ENCODE peak calls at places on chromosomes 6 and 20, in ten cellular contexts. K, V, P, F, A, E, O, B, Y and L are unnamed samples.

GRCh38 chr6:27837636-27838512 is 74.3 kb downstream of the OR2B2 start:
- DNase-seq in K (peak), V (peak), P (peak), F (peak), A (peak), E (peak), O (peak), B (peak), Y (peak), L (peak)

GRCh38 chr20:58184984-58185383 is 43.5 kb downstream of the ANKRD60 start:
- DNase-seq in K (no peak), V (no peak), P (no peak), F (no peak), A (no peak), E (no peak), O (no peak), B (no peak), Y (no peak), L (no peak)

GRCh38 chr6:110538416-110539060 is 62.1 kb upstream of the SLC22A16 start:
- DNase-seq in K (no peak), V (no peak), P (no peak), F (no peak), A (no peak), E (no peak), O (no peak), B (no peak), Y (no peak), L (no peak)

GRCh38 chr20:36579996-36580545 is 6.7 kb downstream of the TGIF2 start:
- DNase-seq in K (no peak), V (no peak), P (no peak), F (no peak), A (no peak), E (no peak), O (no peak), B (no peak), Y (no peak), L (no peak)

GRCh38 chr6:106739387-106739786 is 110.0 kb downstream of the QRSL1 start:
- DNase-seq in K (no peak), V (peak), P (no peak), F (peak), A (no peak), E (no peak), O (peak), B (peak), Y (no peak), L (no peak)

GRCh38 chr6:18503187-18503586 is 116.0 kb downstream of the RNF144B start:
- DNase-seq in K (no peak), V (no peak), P (no peak), F (no peak), A (no peak), E (no peak), O (no peak), B (no peak), Y (no peak), L (no peak)

GRCh38 chr6:71879016-71879415 is 7.3 kb upstream of the RIMS1 start:
- DNase-seq in K (no peak), V (no peak), P (no peak), F (no peak), A (no peak), E (no peak), O (no peak), B (no peak), Y (no peak), L (no peak)

GRCh38 chr6:32945953-32946352 is 5.1 kb upstream of the HLA-DMB start:
- DNase-seq in K (no peak), V (no peak), P (no peak), F (no peak), A (no peak), E (no peak), O (no peak), B (no peak), Y (no peak), L (no peak)

GRCh38 chr6:30555428-30556005 is 772 bp downstream of the GNL1 start:
- DNase-seq in K (peak), V (peak), P (no peak), F (peak), A (no peak), E (no peak), O (peak), B (no peak), Y (peak), L (no peak)

GRCh38 chr20:62778601-62779416 is 17.5 kb upstream of the MRGBP start:
- DNase-seq in K (peak), V (no peak), P (no peak), F (no peak), A (no peak), E (no peak), O (no peak), B (no peak), Y (no peak), L (no peak)

GRCh38 chr6:54935739-54936138 is 89.2 kb downstream of the FAM83B start:
- DNase-seq in K (no peak), V (no peak), P (no peak), F (no peak), A (no peak), E (no peak), O (no peak), B (no peak), Y (no peak), L (no peak)

DNA sequence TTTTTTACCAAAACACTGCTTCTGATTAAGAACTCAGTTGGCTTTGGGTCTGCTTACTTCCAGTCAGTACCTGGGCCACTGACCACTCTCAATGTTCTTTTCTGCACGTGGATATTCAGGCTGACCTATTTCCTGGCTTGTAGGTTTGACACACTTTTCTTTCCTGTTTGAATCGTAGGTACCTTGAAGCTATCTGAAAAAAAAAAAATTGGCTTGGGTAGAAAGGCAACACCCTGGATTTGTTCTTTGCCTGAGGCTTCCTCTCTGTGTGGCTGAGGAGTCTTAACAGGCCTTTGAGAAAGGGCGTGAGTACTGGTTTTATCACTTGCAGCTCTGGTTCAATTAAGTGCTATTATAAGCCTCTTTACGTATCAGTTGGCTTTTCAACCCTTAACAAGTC is 60.6 kb upstream of the IL20RA start:
- DNase-seq in K (no peak), V (no peak), P (no peak), F (no peak), A (no peak), E (no peak), O (no peak), B (no peak), Y (no peak), L (no peak)
- H3K27ac ChIP-seq in K (no peak), V (no peak), P (no peak), F (peak), A (no peak), E (no peak), O (peak), B (no peak), Y (peak), L (no peak)

GRCh38 chr6:49517919-49518318 is 18.2 kb downstream of the GLYATL3 start:
- DNase-seq in K (no peak), V (no peak), P (no peak), F (no peak), A (no peak), E (no peak), O (no peak), B (no peak), Y (no peak), L (no peak)

GRCh38 chr6:49514571-49515484 is 15.1 kb downstream of the GLYATL3 start:
- DNase-seq in K (no peak), V (no peak), P (no peak), F (no peak), A (no peak), E (no peak), O (no peak), B (no peak), Y (no peak), L (no peak)

GRCh38 chr6:49513153-49513989 is 13.6 kb downstream of the GLYATL3 start:
- DNase-seq in K (no peak), V (no peak), P (no peak), F (no peak), A (no peak), E (no peak), O (no peak), B (no peak), Y (no peak), L (no peak)

GRCh38 chr6:49516147-49516505 is 16.4 kb downstream of the GLYATL3 start:
- DNase-seq in K (no peak), V (no peak), P (no peak), F (no peak), A (no peak), E (no peak), O (no peak), B (no peak), Y (no peak), L (no peak)

GRCh38 chr6:49515485-49516146 is 15.9 kb downstream of the GLYATL3 start:
- DNase-seq in K (no peak), V (no peak), P (no peak), F (no peak), A (no peak), E (no peak), O (no peak), B (no peak), Y (no peak), L (no peak)
- H3K27ac ChIP-seq in K (no peak), V (no peak), P (no peak), F (no peak), A (no peak), E (no peak), O (no peak), B (no peak), Y (no peak), L (no peak)

GRCh38 chr6:5840742-5841141 is 166.0 kb downstream of the NRN1 start:
- DNase-seq in K (no peak), V (no peak), P (no peak), F (no peak), A (no peak), E (no peak), O (no peak), B (no peak), Y (no peak), L (no peak)
- H3K27ac ChIP-seq in K (peak), V (no peak), P (no peak), F (no peak), A (no peak), E (no peak), O (no peak), B (no peak), Y (no peak), L (no peak)

GRCh38 chr6:163214259-163214658 is 200.3 kb upstream of the QKI start:
- DNase-seq in K (no peak), V (no peak), P (no peak), F (no peak), A (no peak), E (no peak), O (no peak), B (no peak), Y (no peak), L (no peak)

GRCh38 chr6:163218361-163218894 is 196.1 kb upstream of the QKI start:
- DNase-seq in K (no peak), V (no peak), P (no peak), F (no peak), A (no peak), E (no peak), O (no peak), B (no peak), Y (no peak), L (no peak)
- H3K27ac ChIP-seq in K (no peak), V (no peak), P (no peak), F (no peak), A (no peak), E (no peak), O (no peak), B (no peak), Y (no peak), L (no peak)

DNA sequence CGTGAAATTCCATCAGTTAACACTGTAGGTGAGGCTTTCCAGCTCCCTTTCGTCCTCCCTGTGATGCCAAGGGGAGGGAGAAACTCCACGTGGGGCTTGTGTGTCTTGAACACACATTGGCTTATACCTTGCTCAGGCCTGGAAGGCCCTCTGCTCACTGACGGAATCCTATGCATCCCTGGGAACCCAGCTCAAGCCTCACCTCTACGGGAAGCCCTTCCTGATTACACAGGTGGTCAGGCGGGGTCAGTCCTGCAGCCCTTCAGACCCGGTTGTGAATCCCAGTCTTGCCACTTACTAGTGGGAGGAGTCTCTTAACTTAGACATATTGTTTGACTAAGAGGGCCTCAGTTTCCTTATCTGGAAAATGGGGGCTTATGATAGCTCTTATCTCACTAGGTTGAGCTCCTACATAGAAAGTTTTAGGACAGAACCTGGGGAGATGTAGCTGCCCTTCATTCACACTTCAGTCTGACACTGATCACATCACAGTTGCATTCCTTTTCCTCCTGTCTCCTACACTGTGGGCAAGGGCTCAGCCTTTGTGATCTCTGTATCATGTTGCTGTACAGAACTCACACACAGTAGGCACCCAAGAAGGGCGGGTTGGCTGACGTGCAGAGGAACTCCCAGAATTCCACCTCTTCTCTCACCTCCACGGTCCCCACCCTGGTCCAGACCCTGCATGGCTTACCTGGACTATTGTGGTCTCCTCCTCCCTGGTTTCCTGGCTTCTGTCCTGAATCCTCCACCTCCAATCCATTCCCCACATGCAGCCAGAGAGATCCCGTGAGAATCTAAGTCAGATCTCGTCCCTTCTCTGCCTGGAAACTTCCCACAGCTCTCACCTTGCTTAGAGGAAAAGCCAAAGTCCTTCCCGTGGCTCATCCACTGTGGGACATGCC is 129.6 kb downstream of the CEBPB start:
- DNase-seq in K (peak), V (no peak), P (no peak), F (no peak), A (no peak), E (no peak), O (no peak), B (no peak), Y (no peak), L (no peak)
- H3K27ac ChIP-seq in K (no peak), V (no peak), P (no peak), F (no peak), A (peak), E (no peak), O (peak), B (peak), Y (peak), L (no peak)

GRCh38 chr6:135940783-135941182 is 89.3 kb downstream of the PDE7B start:
- DNase-seq in K (no peak), V (no peak), P (no peak), F (no peak), A (no peak), E (no peak), O (no peak), B (no peak), Y (no peak), L (no peak)
- H3K27ac ChIP-seq in K (no peak), V (no peak), P (no peak), F (no peak), A (no peak), E (no peak), O (no peak), B (no peak), Y (no peak), L (no peak)

DNA sequence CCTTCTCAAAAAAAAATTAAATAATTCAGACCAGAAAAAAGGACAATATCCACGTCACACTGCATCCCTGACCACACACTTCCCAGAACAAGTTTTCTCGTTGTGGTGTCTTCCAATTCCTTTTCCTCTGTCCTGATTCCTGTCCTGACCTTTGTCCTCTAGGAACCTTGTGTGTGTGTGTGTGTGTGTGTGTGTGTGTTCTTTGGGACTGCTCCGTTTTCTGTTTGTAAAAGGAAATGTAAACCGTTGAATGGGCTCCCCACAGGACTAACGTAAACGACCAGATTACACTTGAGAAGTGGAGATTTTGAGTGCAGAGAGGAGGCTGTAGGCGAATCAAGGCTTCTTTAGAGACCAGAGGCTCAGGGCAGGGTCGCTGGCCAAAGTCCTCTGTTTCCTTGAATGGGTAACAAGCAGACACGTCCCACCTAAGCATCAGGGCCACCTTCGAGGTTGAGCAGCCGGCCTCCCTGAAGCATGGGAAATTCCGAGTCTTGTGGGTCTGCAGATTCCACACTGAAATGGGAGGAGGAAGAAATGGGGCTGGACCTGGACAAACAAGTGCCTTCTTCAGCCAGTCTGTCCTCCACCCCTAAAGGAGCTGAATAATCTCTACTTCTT is 7.3 kb downstream of the ZBTB46 start:
- DNase-seq in K (no peak), V (no peak), P (no peak), F (no peak), A (no peak), E (no peak), O (no peak), B (no peak), Y (no peak), L (no peak)
- H3K27ac ChIP-seq in K (no peak), V (no peak), P (no peak), F (peak), A (no peak), E (no peak), O (no peak), B (no peak), Y (no peak), L (no peak)